ENCODE peak calls at places on chromosomes 1 and 21, in four cellular contexts. K is left lobe of liver; I is stimulated activated CD8-positive, alpha-beta memory T cell treated with anti-CD3 and anti-CD28 coated beads, Interleukin-15, amount 100 ng/mL, for 1 hour; T is body of pancreas. P is an unnamed sample.

GRCh38 chr1:2592672-2593071 is 6.1 kb downstream of the PRXL2B start:
- DNase-seq in K (no peak), I (no peak), T (peak; percentile 60), P (no peak)

GRCh38 chr1:43565600-43566360 is 35.1 kb downstream of the PTPRF start:
- DNase-seq in K (no peak), I (no peak), T (peak; percentile 65), P (no peak)

GRCh38 chr1:79790950-79791349 is 784.4 kb upstream of the ADGRL4 start:
- DNase-seq in K (no peak), I (no peak), T (no peak), P (no peak)

GRCh38 chr1:208510192-208510952 is 266.2 kb upstream of the PLXNA2 start:
- DNase-seq in K (no peak), I (no peak), T (no peak), P (no peak)

GRCh38 chr21:44778094-44778493 is 23.5 kb downstream of the UBE2G2 start:
- DNase-seq in K (no peak), I (no peak), T (no peak), P (no peak)

GRCh38 chr21:34613679-34614442 is 1.1 kb downstream of the RCAN1 start:
- DNase-seq in K (no peak), I (no peak), T (no peak), P (no peak)

GRCh38 chr1:177928194-177928593 is 41.7 kb downstream of the SEC16B start:
- DNase-seq in K (no peak), I (no peak), T (no peak), P (no peak)

GRCh38 chr1:25707280-25708016 is 90.9 kb downstream of the MAN1C1 start:
- DNase-seq in K (no peak), I (no peak), T (no peak), P (no peak)

GRCh38 chr21:39281853-39282252 is 31.6 kb downstream of the BRWD1 start:
- DNase-seq in K (no peak), I (no peak), T (no peak), P (no peak)

GRCh38 chr21:45748593-45748992 is 105.1 kb downstream of the PCBP3 start:
- DNase-seq in K (no peak), I (no peak), T (no peak), P (no peak)

GRCh38 chr21:46187251-46187650 is 3.0 kb upstream of the SPATC1L start:
- DNase-seq in K (no peak), I (no peak), T (no peak), P (no peak)

GRCh38 chr1:32816676-32817158 is 441 bp downstream of the YARS1 start:
- DNase-seq in K (no peak), I (no peak), T (no peak), P (peak; percentile 10)

GRCh38 chr1:188433428-188433827 is 1604.7 kb downstream of the PLA2G4A start:
- DNase-seq in K (no peak), I (no peak), T (no peak), P (no peak)

GRCh38 chr1:87404306-87404705 is 75.6 kb downstream of the LMO4 start:
- DNase-seq in K (no peak), I (no peak), T (no peak), P (no peak)

GRCh38 chr1:113390871-113391642 is 742 bp downstream of the MAGI3 start:
- DNase-seq in K (peak; percentile 73), I (no peak), T (peak; percentile 73), P (no peak)

GRCh38 chr1:85406887-85407593 is 57.9 kb downstream of the DDAH1 start:
- DNase-seq in K (peak; percentile 57), I (no peak), T (peak; percentile 70), P (peak; percentile 69)

GRCh38 chr1:9111357-9111691 is 17.6 kb downstream of the GPR157 start:
- DNase-seq in K (no peak), I (no peak), T (no peak), P (no peak)

GRCh38 chr1:10835423-10836421 is 39.3 kb upstream of the CASZ1 start:
- DNase-seq in K (no peak), I (no peak), T (peak; percentile 74), P (peak; percentile 61)

GRCh38 chr1:150257624-150258274 is at the start of gene CA14:
- DNase-seq in K (peak; percentile 67), I (no peak), T (no peak), P (no peak)

GRCh38 chr1:923131-923990 is at the start of gene SAMD11:
- DNase-seq in K (peak; percentile 83), I (peak; percentile 18), T (peak; percentile 82), P (peak; percentile 40)

GRCh38 chr1:156435551-156436318 is 64.8 kb downstream of the MEF2D start:
- DNase-seq in K (no peak), I (no peak), T (no peak), P (no peak)

GRCh38 chr1:54347261-54347954 is 58.8 kb downstream of the SSBP3 start:
- DNase-seq in K (no peak), I (no peak), T (no peak), P (no peak)

GRCh38 chr21:41611966-41612606 is 104.1 kb upstream of the TMPRSS2 start:
- DNase-seq in K (no peak), I (no peak), T (peak; percentile 58), P (peak; percentile 28)

GRCh38 chr1:31498376-31499040 is 77.8 kb upstream of the TINAGL1 start:
- DNase-seq in K (no peak), I (no peak), T (no peak), P (no peak)

P was measured in HepG2.